ENCODE peak calls at places on chromosomes 12 and 14, in four cellular contexts. K, T, Y and S are unnamed samples.

GRCh38 chr14:100106260-100106659 is 41.0 kb downstream of the EVL start:
- DNase-seq in T (no peak), Y (no peak), K (no peak), S (no peak)

GRCh38 chr12:92992041-92992440 is 62.9 kb upstream of the EEA1 start:
- DNase-seq in Y (no peak), K (peak; percentile 29), T (no peak), S (no peak)

GRCh38 chr14:51224551-51224950 is 15.5 kb upstream of the TMX1 start:
- DNase-seq in K (no peak), T (no peak), Y (no peak), S (no peak)

GRCh38 chr12:88577537-88577936 is 2.7 kb downstream of the KITLG start:
- DNase-seq in K (peak; percentile 53), Y (peak; percentile 42), T (no peak), S (no peak)

GRCh38 chr12:106108187-106108816 is 30.5 kb downstream of the NUAK1 start:
- DNase-seq in Y (no peak), K (peak; percentile 53), T (no peak), S (peak; percentile 94)

GRCh38 chr14:104371031-104371430 is 208.5 kb upstream of the C14orf180 start:
- DNase-seq in K (no peak), Y (no peak), T (no peak), S (no peak)

GRCh38 chr12:45415393-45415817 is 199.5 kb downstream of the ANO6 start:
- DNase-seq in T (no peak), Y (no peak), K (peak; percentile 99), S (peak; percentile 98)

GRCh38 chr12:86683568-86683991 is 427.4 kb upstream of the MGAT4C start:
- DNase-seq in T (no peak), K (peak; percentile 55), Y (no peak), S (peak; percentile 31)

GRCh38 chr12:122093098-122093883 is 14.7 kb downstream of the MLXIP start:
- DNase-seq in K (no peak), T (no peak), Y (no peak), S (no peak)